ENCODE peak calls at places on chromosomes 6 and 20, in seven cellular contexts. Y is lower leg skin, V is Peyer's patch, U is pancreas, D is heart right ventricle, W is fibroblast of lung, F is fibroblast of mammary gland. Q is an unnamed sample.

GRCh38 chr6:105771313-105771970 is 314.7 kb upstream of the PRDM1 start:
- DNase-seq in Y (no peak), V (no peak), U (no peak), D (no peak), W (no peak), F (peak), Q (no peak)

GRCh38 chr6:142781124-142781523 is 163.9 kb downstream of the HIVEP2 start:
- DNase-seq in Y (no peak), V (no peak), U (no peak), D (no peak), W (no peak), F (no peak), Q (no peak)

GRCh38 chr20:53265304-53265875 is 293.2 kb downstream of the TSHZ2 start:
- DNase-seq in Y (no peak), V (no peak), U (no peak), D (no peak), W (no peak), F (no peak), Q (no peak)

GRCh38 chr6:118808794-118809668 is 84.9 kb upstream of the ASF1A start:
- DNase-seq in Y (no peak), V (no peak), U (no peak), D (no peak), W (no peak), F (no peak), Q (no peak)

GRCh38 chr6:125679651-125680050 is 69.8 kb upstream of the HEY2 start:
- DNase-seq in Y (no peak), V (no peak), U (no peak), D (no peak), W (no peak), F (no peak), Q (no peak)

GRCh38 chr6:36603222-36604089 is 9.3 kb downstream of the SRSF3 start:
- DNase-seq in Y (no peak), V (no peak), U (no peak), D (no peak), W (no peak), F (no peak), Q (no peak)

GRCh38 chr20:1417273-1417672 is 24.4 kb upstream of the FKBP1A start:
- DNase-seq in Y (no peak), V (no peak), U (no peak), D (no peak), W (no peak), F (peak), Q (no peak)

GRCh38 chr6:141990840-141991239 is 141.9 kb upstream of the GJE1 start:
- DNase-seq in Y (no peak), V (no peak), U (no peak), D (no peak), W (no peak), F (no peak), Q (no peak)

GRCh38 chr6:26205161-26205624 is 118.0 kb downstream of the HFE start:
- DNase-seq in Y (peak), V (peak), U (no peak), D (peak), W (peak), F (peak), Q (no peak)

GRCh38 chr20:18705490-18705889 is 108.1 kb upstream of the SCP2D1 start:
- DNase-seq in Y (no peak), V (no peak), U (no peak), D (no peak), W (peak), F (peak), Q (no peak)

GRCh38 chr20:19114410-19114809 is 98.0 kb upstream of the SLC24A3 start:
- DNase-seq in Y (no peak), V (no peak), U (no peak), D (no peak), W (no peak), F (no peak), Q (peak)

GRCh38 chr6:25359191-25359861 is 80.2 kb downstream of the CARMIL1 start:
- DNase-seq in Y (no peak), V (no peak), U (no peak), D (peak), W (peak), F (peak), Q (no peak)

GRCh38 chr20:23632711-23633573 is 4.8 kb downstream of the CST3 start:
- DNase-seq in Y (no peak), V (no peak), U (no peak), D (no peak), W (no peak), F (no peak), Q (no peak)

GRCh38 chr6:150891886-150892485 is 26.5 kb downstream of the MTHFD1L start:
- DNase-seq in Y (peak), V (peak), U (peak), D (peak), W (peak), F (peak), Q (peak)

GRCh38 chr6:44430322-44430721 is 42.8 kb downstream of the CDC5L start:
- DNase-seq in Y (no peak), V (no peak), U (no peak), D (no peak), W (peak), F (no peak), Q (no peak)

GRCh38 chr20:22836211-22836610 is 198.9 kb upstream of the SSTR4 start:
- DNase-seq in Y (no peak), V (no peak), U (no peak), D (no peak), W (no peak), F (no peak), Q (no peak)

GRCh38 chr20:1877604-1878195 is 17.5 kb upstream of the SIRPA start:
- DNase-seq in Y (no peak), V (no peak), U (no peak), D (no peak), W (no peak), F (no peak), Q (no peak)

GRCh38 chr6:168067081-168067480 is 11.9 kb downstream of the FRMD1 start:
- DNase-seq in Y (no peak), V (no peak), U (no peak), D (no peak), W (no peak), F (no peak), Q (no peak)

DNA sequence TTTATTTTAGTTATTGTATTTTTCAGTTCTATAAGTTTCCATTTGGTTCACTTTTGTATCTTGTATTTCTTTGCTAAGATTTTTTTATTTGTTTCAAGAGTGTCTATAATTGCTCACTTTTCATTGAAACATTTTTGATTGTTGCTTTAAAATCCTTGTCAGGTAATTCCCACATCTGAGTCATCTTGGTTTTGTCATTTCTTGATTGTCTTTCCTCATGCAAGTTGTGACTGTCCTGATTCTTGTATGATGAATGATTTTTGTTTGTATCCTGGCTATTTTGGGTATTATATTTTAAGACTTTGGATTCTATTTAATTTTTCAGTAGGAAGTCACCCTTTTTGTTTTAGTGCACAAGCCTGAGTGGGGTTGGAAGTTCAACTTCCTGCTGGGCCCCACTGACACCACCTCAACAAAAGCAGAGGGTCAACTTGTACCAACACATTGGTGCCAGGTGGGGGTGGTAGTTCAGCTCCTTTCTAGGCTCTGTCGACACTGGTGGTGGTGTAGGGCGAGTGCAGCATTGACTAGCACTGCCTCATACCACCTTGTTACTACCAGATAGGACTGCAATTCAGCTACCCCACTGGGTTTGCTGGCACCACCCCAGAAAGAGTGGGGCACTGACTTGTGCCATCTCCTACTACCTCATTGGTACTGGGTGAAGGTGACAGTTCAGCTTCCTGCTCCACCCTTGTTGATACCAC is 8.8 kb downstream of the RSPH3 start:
- DNase-seq in Y (no peak), V (no peak), U (no peak), D (no peak), W (no peak), F (no peak), Q (no peak)
- TF ChIP-seq CTCF in Y (no peak), V (no peak), U (no peak), D (no peak), W (no peak), F (no peak), Q (no peak)

DNA sequence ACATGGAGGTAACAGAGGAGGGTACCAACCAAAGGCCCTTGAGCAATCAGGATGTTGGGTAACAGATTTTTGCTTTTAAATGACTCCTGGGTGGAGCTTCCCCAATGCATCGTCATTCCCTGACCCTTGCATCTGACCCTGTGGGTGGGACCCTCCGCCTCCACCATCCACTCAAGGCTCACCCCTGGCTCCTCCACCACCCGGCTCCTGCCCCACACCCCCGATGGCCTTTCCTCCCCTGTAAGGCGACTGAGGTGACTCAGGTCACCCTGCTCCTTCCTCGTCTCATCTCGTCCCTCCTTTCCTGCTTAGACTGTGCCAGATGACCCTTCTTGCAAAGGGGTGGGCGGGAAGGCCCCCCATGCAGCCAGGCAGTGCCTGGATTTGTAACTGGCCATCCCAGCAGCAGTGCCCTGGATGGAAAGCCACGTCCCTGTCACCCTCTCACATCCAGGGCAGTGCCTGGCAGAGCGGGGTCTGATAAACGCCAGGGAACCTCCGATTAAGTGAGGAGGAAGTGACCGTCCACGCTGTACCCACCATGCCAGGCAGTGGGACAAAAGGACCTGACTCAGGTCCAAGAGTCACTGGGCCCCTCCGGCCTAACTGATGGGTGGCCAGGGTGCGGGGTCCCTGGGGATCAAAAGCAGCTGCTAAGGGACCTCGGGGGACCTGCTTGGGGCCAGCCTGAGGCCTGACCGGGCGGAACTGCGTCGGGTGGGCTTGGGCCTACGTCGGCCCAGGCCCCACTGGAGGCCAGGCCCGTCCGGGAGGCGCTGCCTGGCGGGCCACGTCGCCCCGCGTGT is 624 bp upstream of the NPEPL1 start:
- DNase-seq in Y (peak), V (no peak), U (peak), D (peak), W (peak), F (peak), Q (no peak)
- H3K4me3 ChIP-seq in Y (no peak), V (no peak), U (no peak), D (peak), W (no peak), F (no peak), Q (no peak)

DNA sequence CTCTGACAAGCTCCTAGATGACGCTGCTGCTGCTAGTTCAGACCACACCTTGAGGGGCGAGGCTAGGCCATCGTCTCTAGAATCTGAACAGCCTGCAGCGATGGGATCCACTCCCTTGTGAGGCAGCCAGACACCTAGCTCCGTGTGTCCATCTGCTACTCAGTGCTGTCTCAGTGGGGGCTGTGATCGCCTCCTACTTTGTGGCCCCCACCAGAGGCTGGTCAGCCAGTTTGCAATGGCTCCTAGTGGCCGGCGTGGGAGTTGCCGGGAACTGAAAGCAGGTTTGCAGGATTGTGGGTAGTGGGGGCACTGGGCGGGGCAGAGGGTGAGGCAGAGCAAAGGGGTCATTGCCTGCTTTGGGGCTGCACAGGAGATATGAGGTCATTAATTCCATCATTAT is 2.8 kb downstream of the CCN5 start:
- DNase-seq in Y (no peak), V (no peak), U (no peak), D (no peak), W (no peak), F (no peak), Q (no peak)
- TF ChIP-seq CTCF in Y (no peak), V (peak), U (no peak), D (peak), W (peak), F (peak), Q (no peak)

DNA sequence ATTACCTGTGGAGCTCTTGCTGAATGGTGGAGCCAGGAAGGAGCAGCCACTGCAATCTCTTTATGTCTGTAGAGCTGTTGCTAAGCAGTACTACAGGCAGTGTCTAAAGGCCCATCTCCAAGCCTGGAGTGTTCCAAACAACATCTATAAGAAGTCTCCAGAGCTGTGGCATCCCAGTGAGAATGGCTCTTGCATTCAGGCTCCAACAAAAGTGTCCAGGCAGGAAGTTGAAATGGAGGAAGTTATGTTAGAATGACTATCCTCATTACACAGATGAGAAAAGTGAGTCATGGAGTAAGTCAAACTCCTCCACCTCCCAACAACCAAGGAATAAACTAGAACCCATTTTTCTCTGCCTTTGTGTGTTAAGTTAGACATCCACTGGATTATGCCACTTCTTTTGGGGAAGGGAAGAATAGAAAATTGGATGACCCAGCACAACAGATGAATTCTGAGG is 288.5 kb upstream of the STXBP5 start:
- DNase-seq in Y (no peak), V (no peak), U (no peak), D (no peak), W (peak), F (peak), Q (no peak)
- H3K4me3 ChIP-seq in Y (no peak), V (no peak), U (no peak), D (no peak), W (peak), F (peak), Q (no peak)

DNA sequence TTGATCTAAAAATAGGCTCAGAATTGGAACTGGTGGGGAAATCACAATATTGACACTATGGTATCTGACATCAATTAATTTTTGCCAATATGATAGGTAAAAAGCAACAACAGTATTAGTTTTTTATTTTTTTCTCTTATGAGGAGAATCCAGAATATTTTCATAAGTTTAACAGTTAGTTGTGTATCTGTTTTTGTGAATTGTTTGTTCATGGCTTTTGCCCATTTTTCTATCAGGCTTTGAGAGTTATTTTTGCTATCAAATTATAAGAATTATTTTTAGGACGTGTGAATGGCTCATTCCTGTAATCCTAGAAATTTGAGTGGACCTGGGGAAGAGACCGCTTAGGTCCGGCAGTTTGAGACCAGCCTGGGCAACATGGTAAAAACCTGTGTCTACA is 608.6 kb upstream of the ADGRB3 start:
- DNase-seq in Y (no peak), V (no peak), U (no peak), D (no peak), W (no peak), F (no peak), Q (no peak)
- TF ChIP-seq CTCF in Y (no peak), V (no peak), U (no peak), D (no peak), W (no peak), F (no peak), Q (no peak)

DNA sequence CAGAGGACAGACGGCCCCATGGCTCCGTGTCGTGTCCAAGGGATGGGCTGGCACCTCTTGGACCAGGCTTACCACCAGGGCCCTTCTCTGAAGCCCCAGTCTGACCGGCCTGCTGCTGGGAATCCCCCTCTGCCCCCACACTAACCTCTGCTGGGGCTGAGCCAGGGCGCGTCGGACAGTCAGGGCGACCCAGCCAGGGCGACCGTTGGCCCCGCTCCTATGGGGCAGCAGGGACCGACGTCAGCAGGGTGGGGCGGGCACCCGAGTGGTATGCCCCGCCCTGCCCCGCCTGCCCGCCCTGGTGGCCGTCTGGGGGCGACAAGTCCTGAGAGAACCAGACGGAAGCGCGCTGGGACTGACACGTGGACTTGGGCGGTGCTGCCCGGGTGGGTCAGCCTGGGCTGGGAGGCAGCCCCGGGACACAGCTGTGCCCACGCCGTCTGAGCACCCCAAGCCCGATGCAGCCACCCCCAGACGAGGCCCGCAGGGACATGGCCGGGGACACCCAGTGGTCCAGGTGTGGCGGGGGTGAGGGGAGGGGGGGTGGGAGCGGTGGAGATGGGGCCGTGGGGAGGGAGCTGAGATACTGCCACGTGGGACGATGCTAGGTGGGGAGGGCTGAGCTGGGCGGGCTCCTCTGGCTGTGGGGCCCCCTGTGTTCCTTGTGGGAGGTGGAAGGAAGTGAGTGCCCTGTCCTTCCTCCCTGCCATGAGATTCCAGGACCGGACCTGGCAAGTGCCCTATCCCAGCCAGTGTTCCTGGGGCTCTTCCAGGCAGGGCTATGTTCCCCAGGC is at the start of gene SLC17A9:
- DNase-seq in Y (peak), V (peak), U (peak), D (no peak), W (peak), F (peak), Q (no peak)
- H3K4me3 ChIP-seq in Y (no peak), V (peak), U (peak), D (peak), W (peak), F (peak), Q (no peak)

DNA sequence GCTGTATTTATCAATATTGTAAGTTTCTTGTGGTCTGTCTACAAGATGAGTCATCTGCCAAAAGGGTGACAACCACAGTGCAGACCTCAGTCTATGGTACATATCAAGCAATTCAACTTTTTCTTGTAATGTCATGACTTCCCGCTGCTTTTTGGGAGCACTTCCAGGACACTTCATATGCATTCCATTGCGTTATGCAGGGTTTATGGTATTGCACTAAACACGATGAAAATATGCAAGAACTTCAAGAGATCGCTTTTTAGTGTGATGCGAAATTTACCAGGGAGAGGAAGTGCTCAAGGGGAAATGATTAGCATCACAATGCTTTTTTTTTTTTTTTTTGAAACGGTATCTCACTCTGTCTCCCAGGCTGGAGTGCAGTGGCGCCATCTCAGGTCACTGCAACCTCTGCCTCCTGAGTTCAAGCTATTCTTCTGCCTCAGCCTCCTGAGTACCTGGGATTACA is 166.5 kb downstream of the TFAP2A start:
- DNase-seq in Y (no peak), V (no peak), U (no peak), D (no peak), W (no peak), F (no peak), Q (no peak)
- TF ChIP-seq CTCF in Y (no peak), V (no peak), U (no peak), D (no peak), W (no peak), F (no peak), Q (peak)